ENCODE peak calls at places on chromosomes 2 and 18, in nine cellular contexts. O, A, C, X, S, B, U, F and M are unnamed samples.

GRCh38 chr2:145874466-145874865 is 1354.5 kb upstream of the ZEB2 start:
- DNase-seq in B (peak), C (no peak), F (peak), S (peak), U (no peak), X (no peak), A (no peak), O (no peak), M (peak)

GRCh38 chr18:32078845-32079244 is 12.8 kb upstream of the RNF138 start:
- DNase-seq in U (no peak), F (no peak), O (no peak), S (no peak), B (no peak), A (no peak), X (no peak), C (no peak), M (no peak)

GRCh38 chr2:146777181-146777580 is 1067.6 kb upstream of the ACVR2A start:
- DNase-seq in F (no peak), X (no peak), S (no peak), B (peak), A (no peak), C (no peak), O (no peak), U (no peak), M (no peak)

GRCh38 chr2:63755216-63755615 is 86.5 kb upstream of the UGP2 start:
- DNase-seq in B (no peak), C (no peak), F (no peak), S (no peak), X (no peak), O (no peak), U (no peak), A (no peak), M (no peak)

GRCh38 chr18:74194691-74195090 is 46.4 kb downstream of the TIMM21 start:
- DNase-seq in S (no peak), O (no peak), U (no peak), C (no peak), B (no peak), F (no peak), A (no peak), X (no peak), M (no peak)

GRCh38 chr2:45274190-45274926 is 265.1 kb upstream of the SIX2 start:
- DNase-seq in B (peak), F (no peak), S (no peak), C (peak), A (no peak), O (no peak), U (no peak), X (peak), M (no peak)

GRCh38 chr2:183389546-183390080 is 265.4 kb downstream of the NUP35 start:
- DNase-seq in O (no peak), C (no peak), S (no peak), X (no peak), A (no peak), F (no peak), B (no peak), U (no peak), M (no peak)

GRCh38 chr2:109647636-109648035 is 33.5 kb downstream of the SOWAHC start:
- DNase-seq in S (no peak), O (no peak), U (no peak), C (no peak), F (peak), A (no peak), B (peak), X (no peak), M (no peak)

GRCh38 chr2:168545439-168546082 is 89.5 kb downstream of the CERS6 start:
- DNase-seq in B (peak), A (no peak), U (no peak), C (peak), F (peak), X (no peak), O (no peak), S (peak), M (no peak)

GRCh38 chr2:231687133-231687852 is 21.0 kb upstream of the PTMA start:
- DNase-seq in B (no peak), U (peak), O (peak), S (peak), C (peak), F (peak), A (peak), X (peak), M (no peak)

GRCh38 chr2:151947524-151948165 is 119.4 kb upstream of the ARL5A start:
- DNase-seq in A (peak), B (peak), S (peak), C (no peak), X (no peak), O (no peak), F (peak), U (no peak), M (no peak)

GRCh38 chr2:236782938-236783337 is 213.3 kb downstream of the ACKR3 start:
- DNase-seq in C (no peak), A (no peak), B (no peak), O (no peak), X (no peak), S (peak), U (no peak), F (peak), M (no peak)

GRCh38 chr18:6444484-6445228 is 29.9 kb upstream of the L3MBTL4 start:
- DNase-seq in X (no peak), O (no peak), C (no peak), F (no peak), S (no peak), B (no peak), U (no peak), A (no peak), M (no peak)

GRCh38 chr2:83851066-83851465 is 608.0 kb downstream of the SUCLG1 start:
- DNase-seq in S (peak), X (no peak), O (no peak), C (no peak), U (no peak), F (no peak), B (no peak), A (no peak), M (no peak)

GRCh38 chr2:36696533-36696932 is at the start of gene VIT:
- DNase-seq in B (no peak), X (no peak), F (no peak), S (no peak), A (no peak), U (no peak), O (no peak), C (no peak), M (no peak)

GRCh38 chr2:69789129-69789528 is 40.3 kb upstream of the GMCL1 start:
- DNase-seq in B (peak), C (peak), A (no peak), O (no peak), S (no peak), F (peak), U (no peak), X (no peak), M (no peak)

GRCh38 chr2:70515938-70516337 is 37.7 kb downstream of the TGFA start:
- DNase-seq in O (no peak), B (no peak), A (no peak), X (no peak), C (no peak), S (peak), F (no peak), U (no peak), M (no peak)

GRCh38 chr18:28718696-28719095 is 541.8 kb upstream of the CDH2 start:
- DNase-seq in X (no peak), S (no peak), C (no peak), F (no peak), O (no peak), B (no peak), A (no peak), U (no peak), M (no peak)

GRCh38 chr2:218996937-218997336 is 3.7 kb upstream of the CRYBA2 start:
- DNase-seq in F (no peak), S (no peak), C (no peak), O (no peak), X (peak), A (no peak), U (no peak), B (peak), M (no peak)